ENCODE peak calls at places on chromosome 9, in seven cellular contexts. Z, C, U, O, W, X and J are unnamed samples.

GRCh38 chr9:87694236-87694755 is 31.6 kb upstream of the CTSL start:
- DNase-seq in Z (no peak), O (no peak), X (no peak), C (no peak), U (no peak), W (no peak), J (no peak)

GRCh38 chr9:5449521-5450359 is 602 bp upstream of the CD274 start:
- DNase-seq in X (no peak), O (no peak), Z (no peak), U (no peak), W (peak), C (no peak), J (no peak)

GRCh38 chr9:88017086-88017485 is 42.8 kb upstream of the CDK20 start:
- DNase-seq in W (no peak), C (no peak), O (peak), X (no peak), U (no peak), Z (no peak), J (no peak)

GRCh38 chr9:113345693-113346092 is 3.6 kb upstream of the BSPRY start:
- DNase-seq in U (no peak), O (no peak), W (no peak), X (no peak), C (no peak), Z (no peak), J (no peak)

GRCh38 chr9:14627513-14627912 is 65.7 kb downstream of the ZDHHC21 start:
- DNase-seq in W (no peak), O (no peak), U (no peak), Z (no peak), X (no peak), C (no peak), J (no peak)

GRCh38 chr9:79572032-79572890 is 496 bp downstream of the TLE4 start:
- DNase-seq in U (peak), O (no peak), C (peak), Z (peak), W (peak), X (no peak), J (peak)

GRCh38 chr9:134351777-134352176 is 25.5 kb downstream of the RXRA start:
- DNase-seq in U (no peak), X (no peak), C (no peak), W (no peak), O (no peak), Z (no peak), J (no peak)

GRCh38 chr9:133782157-133783130 is 44.3 kb upstream of the SARDH start:
- DNase-seq in W (peak), O (peak), X (peak), Z (peak), C (peak), U (peak), J (peak)

GRCh38 chr9:104841601-104842106 is 77.7 kb downstream of the NIPSNAP3B start:
- DNase-seq in W (no peak), Z (no peak), O (no peak), C (no peak), X (no peak), U (no peak), J (no peak)

GRCh38 chr9:99197987-99198386 is 23.8 kb downstream of the ALG2 start:
- DNase-seq in O (no peak), X (no peak), C (peak), U (peak), W (no peak), Z (no peak), J (no peak)

GRCh38 chr9:34190996-34191892 is 12.4 kb downstream of the UBAP1 start:
- DNase-seq in O (no peak), U (peak), C (peak), W (peak), Z (no peak), X (no peak), J (peak)

GRCh38 chr9:80231847-80232246 is 660.1 kb downstream of the TLE4 start:
- DNase-seq in O (no peak), W (no peak), U (no peak), C (no peak), Z (no peak), X (no peak), J (no peak)

GRCh38 chr9:6549106-6549505 is 96.4 kb downstream of the GLDC start:
- DNase-seq in C (peak), Z (no peak), O (no peak), X (no peak), U (no peak), W (no peak), J (no peak)

GRCh38 chr9:131660466-131661405 is 79.1 kb downstream of the RAPGEF1 start:
- DNase-seq in O (no peak), X (no peak), U (peak), Z (no peak), C (peak), W (no peak), J (no peak)

GRCh38 chr9:95605087-95605486 is 88.3 kb upstream of the PTCH1 start:
- DNase-seq in C (peak), X (no peak), W (peak), O (no peak), U (peak), Z (no peak), J (no peak)

GRCh38 chr9:119284118-119284517 is 85.1 kb downstream of the BRINP1 start:
- DNase-seq in Z (no peak), O (peak), U (peak), X (no peak), W (no peak), C (peak), J (peak)

GRCh38 chr9:85401998-85402397 is 339.8 kb downstream of the AGTPBP1 start:
- DNase-seq in O (peak), Z (no peak), W (peak), C (no peak), X (no peak), U (no peak), J (no peak)

GRCh38 chr9:133050142-133050541 is 11.6 kb upstream of the CEL start:
- DNase-seq in Z (no peak), W (no peak), C (no peak), X (no peak), O (peak), U (no peak), J (no peak)

GRCh38 chr9:112334319-112334828 is 955 bp upstream of the PTBP3 start:
- DNase-seq in U (peak), W (peak), X (no peak), Z (peak), O (peak), C (peak), J (peak)

GRCh38 chr9:133657120-133657661 is 21.0 kb downstream of the DBH start:
- DNase-seq in W (no peak), U (no peak), Z (no peak), C (no peak), X (no peak), O (peak), J (no peak)

GRCh38 chr9:18947772-18948391 is 85.1 kb downstream of the SAXO1 start:
- DNase-seq in O (no peak), W (no peak), U (no peak), Z (no peak), X (no peak), C (no peak), J (peak)

GRCh38 chr9:8366161-8366926 is 566.8 kb upstream of the DMAC1 start:
- DNase-seq in U (no peak), O (peak), Z (no peak), W (peak), C (no peak), X (no peak), J (no peak)

GRCh38 chr9:90803860-90804593 is 2.4 kb downstream of the SYK start:
- DNase-seq in O (no peak), Z (peak), U (no peak), W (no peak), X (no peak), C (no peak), J (no peak)

GRCh38 chr9:90802534-90802933 is 915 bp downstream of the SYK start:
- DNase-seq in W (no peak), C (no peak), O (no peak), Z (peak), X (no peak), U (no peak), J (no peak)

GRCh38 chr9:90801175-90801506 is 478 bp upstream of the SYK start:
- DNase-seq in W (no peak), U (no peak), C (no peak), O (no peak), Z (no peak), X (no peak), J (no peak)

GRCh38 chr9:90799271-90799860 is 2.3 kb upstream of the SYK start:
- DNase-seq in O (no peak), C (no peak), Z (no peak), W (no peak), X (no peak), U (no peak), J (no peak)

GRCh38 chr9:90801507-90802289 is at the start of gene SYK:
- DNase-seq in O (no peak), C (peak), U (peak), Z (peak), W (peak), X (no peak), J (peak)
- TF ChIP-seq EZH2 in O (peak), C (peak), U (no peak), Z (no peak), W (no peak), X (no peak), J (peak)

GRCh38 chr9:93956183-93956784 is 1.1 kb upstream of the BARX1 start:
- DNase-seq in U (no peak), O (no peak), Z (no peak), W (no peak), X (no peak), C (no peak), J (no peak)

GRCh38 chr9:93952784-93953491 is 2.2 kb downstream of the BARX1 start:
- DNase-seq in C (peak), O (no peak), W (no peak), X (no peak), U (peak), Z (no peak), J (peak)

GRCh38 chr9:93953492-93954435 is 1.4 kb downstream of the BARX1 start:
- DNase-seq in C (peak), X (no peak), Z (no peak), O (no peak), W (no peak), U (peak), J (no peak)

GRCh38 chr9:93955356-93956182 is 414 bp upstream of the BARX1 start:
- DNase-seq in C (peak), Z (no peak), X (no peak), O (no peak), U (peak), W (no peak), J (no peak)

GRCh38 chr9:93954436-93955355 is at the start of gene BARX1:
- DNase-seq in X (no peak), W (no peak), O (no peak), C (peak), U (peak), Z (no peak), J (no peak)
- TF ChIP-seq EZH2 in X (no peak), W (no peak), O (peak), C (no peak), U (peak), Z (no peak), J (peak)

GRCh38 chr9:77021928-77022782 is 2.7 kb downstream of the FOXB2 start:
- DNase-seq in Z (no peak), C (peak), U (peak), O (no peak), X (no peak), W (no peak), J (no peak)
- TF ChIP-seq EZH2 in Z (no peak), C (no peak), U (peak), O (no peak), X (no peak), W (no peak), J (no peak)

GRCh38 chr9:126624912-126625311 is 11.2 kb downstream of the LMX1B start:
- DNase-seq in W (no peak), X (no peak), C (peak), O (no peak), U (peak), Z (no peak), J (no peak)

GRCh38 chr9:126625329-126626116 is 11.8 kb downstream of the LMX1B start:
- DNase-seq in W (no peak), X (no peak), O (no peak), C (peak), Z (no peak), U (peak), J (no peak)

GRCh38 chr9:126628146-126628545 is 14.4 kb downstream of the LMX1B start:
- DNase-seq in Z (no peak), U (no peak), W (no peak), C (no peak), X (no peak), O (no peak), J (no peak)

GRCh38 chr9:126624453-126624872 is 10.7 kb downstream of the LMX1B start:
- DNase-seq in X (no peak), Z (no peak), O (no peak), C (peak), U (peak), W (no peak), J (no peak)

GRCh38 chr9:126626117-126627022 is 12.6 kb downstream of the LMX1B start:
- DNase-seq in Z (no peak), C (peak), W (no peak), X (no peak), U (peak), O (no peak), J (no peak)
- TF ChIP-seq EZH2 in Z (peak), C (peak), W (no peak), X (no peak), U (peak), O (peak), J (peak)

GRCh38 chr9:129259373-129259772 is 81.3 kb upstream of the IER5L start:
- DNase-seq in W (no peak), O (no peak), U (no peak), Z (no peak), C (no peak), X (no peak), J (no peak)
- TF ChIP-seq EZH2 in W (no peak), O (no peak), U (no peak), Z (no peak), C (no peak), X (no peak), J (no peak)

DNA sequence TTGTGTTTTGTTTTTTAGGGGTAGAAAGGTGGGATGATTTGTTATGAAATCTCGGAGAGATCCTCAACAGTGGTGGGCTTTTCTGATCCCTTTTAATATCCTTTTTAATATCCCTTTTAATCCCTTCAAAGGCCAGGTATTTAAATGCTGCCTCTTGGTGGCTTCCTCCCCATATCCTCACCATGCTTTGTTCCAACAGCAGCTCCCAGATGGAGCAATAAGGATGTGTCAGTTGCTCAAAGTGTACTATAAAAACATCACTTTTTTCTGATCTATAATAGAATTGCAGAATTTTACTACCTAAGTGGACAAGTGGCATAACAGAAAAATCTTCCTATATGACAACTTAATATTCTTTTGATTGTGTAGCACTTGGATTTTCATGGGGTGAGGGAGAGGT is 160.1 kb downstream of the GNAQ start:
- DNase-seq in O (no peak), U (no peak), X (no peak), C (no peak), Z (no peak), W (no peak), J (no peak)
- TF ChIP-seq EZH2 in O (no peak), U (no peak), X (no peak), C (no peak), Z (no peak), W (no peak), J (no peak)

DNA sequence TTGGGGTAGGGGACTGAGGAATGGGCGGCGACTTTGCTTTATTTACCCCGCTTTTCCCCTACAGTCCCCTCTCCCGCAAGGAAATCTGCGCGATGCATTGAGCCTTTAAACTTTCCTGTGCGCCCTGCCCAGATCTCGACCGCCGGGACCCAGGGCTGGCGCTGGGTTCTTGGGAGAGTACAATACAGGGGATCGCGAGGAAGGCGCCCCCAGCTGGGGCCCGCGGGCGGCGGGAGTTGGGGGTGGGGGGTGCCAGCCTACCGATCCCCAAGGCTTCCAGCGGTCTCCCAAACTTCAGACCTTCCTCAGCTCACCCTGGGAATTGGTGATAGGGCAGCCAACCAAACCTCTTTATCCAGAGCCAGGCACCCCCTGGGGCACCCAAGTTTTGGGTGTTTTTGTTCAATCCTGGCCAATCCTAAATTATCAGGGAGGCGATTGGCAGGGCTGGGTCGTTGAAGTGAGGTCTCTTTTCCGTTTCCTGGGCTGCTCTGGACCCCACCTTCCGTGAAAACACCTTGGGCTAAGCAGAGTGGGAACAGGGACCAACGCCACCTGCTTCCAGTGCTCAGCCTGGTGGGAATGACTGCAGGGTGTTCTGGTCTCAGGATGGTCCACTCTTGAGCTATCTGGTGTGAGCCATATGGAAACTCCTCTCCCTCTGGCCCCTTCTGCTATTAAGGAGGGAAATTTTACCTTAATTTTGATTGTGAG is 51.4 kb upstream of the DAB2IP start:
- DNase-seq in W (no peak), X (no peak), Z (no peak), C (peak), U (peak), O (no peak), J (no peak)
- TF ChIP-seq EZH2 in W (no peak), X (no peak), Z (no peak), C (peak), U (no peak), O (peak), J (no peak)

GRCh38 chr9:130443840-130444492 is 795 bp upstream of the ASS1 start:
- DNase-seq in Z (no peak), C (no peak), U (no peak), W (no peak), O (no peak), X (no peak), J (no peak)

GRCh38 chr9:130446111-130446861 is 1.5 kb downstream of the ASS1 start:
- DNase-seq in Z (no peak), X (no peak), U (peak), C (peak), O (peak), W (peak), J (peak)

GRCh38 chr9:130447193-130447816 is 2.5 kb downstream of the ASS1 start:
- DNase-seq in W (no peak), X (no peak), O (no peak), Z (no peak), C (no peak), U (no peak), J (no peak)

GRCh38 chr9:130444565-130445221 is at the start of gene ASS1:
- DNase-seq in O (no peak), X (no peak), W (peak), U (peak), Z (peak), C (peak), J (peak)

DNA sequence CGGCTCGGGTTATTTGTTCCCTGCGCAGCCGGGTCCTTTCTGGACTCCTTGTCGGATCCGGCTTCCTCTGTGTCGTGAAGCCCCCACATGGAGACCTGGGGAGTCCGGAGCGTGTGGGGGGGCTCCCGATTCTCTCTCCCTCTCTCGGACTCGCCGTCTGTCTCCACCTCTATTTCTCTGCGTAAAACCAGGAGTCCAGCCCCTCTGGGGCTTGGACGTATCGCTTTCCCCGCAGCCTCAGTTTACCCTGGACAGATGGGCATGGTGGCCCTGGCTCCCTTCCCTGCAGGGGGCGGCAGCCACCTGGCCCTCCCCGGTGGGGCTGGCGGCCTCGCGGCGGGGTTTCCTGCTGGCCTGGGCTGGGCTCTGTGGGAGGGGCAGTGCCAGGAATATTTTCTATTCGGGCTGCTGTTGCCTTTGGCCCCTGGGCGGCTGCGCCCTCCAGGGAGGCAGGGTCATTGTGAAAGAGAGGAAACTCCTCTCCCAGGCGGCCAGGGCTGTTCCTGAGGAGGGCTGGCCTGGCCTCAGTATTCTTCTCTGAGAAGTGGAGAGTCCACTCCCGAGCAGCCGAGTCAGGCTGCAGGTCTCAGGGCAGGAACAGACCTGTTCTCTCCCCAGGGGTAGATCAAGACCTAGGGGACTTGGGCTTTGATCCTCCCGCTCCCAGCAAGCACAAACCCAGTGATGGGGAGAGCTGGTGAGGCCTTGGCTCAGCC is 665 bp downstream of the ASS1 start:
- DNase-seq in W (peak), X (no peak), O (no peak), C (peak), U (peak), Z (no peak), J (peak)
- TF ChIP-seq EZH2 in W (no peak), X (no peak), O (no peak), C (peak), U (no peak), Z (no peak), J (no peak)

GRCh38 chr9:124022201-124023121 is 10.9 kb downstream of the LHX2 start:
- DNase-seq in C (peak), W (no peak), Z (no peak), X (no peak), O (peak), U (peak), J (no peak)
- TF ChIP-seq EZH2 in C (peak), W (no peak), Z (no peak), X (no peak), O (no peak), U (peak), J (peak)